ENCODE peak calls at places on chromosome 16, in nine cellular contexts. H, A, F, W, N, O, G, X and L are unnamed samples.

GRCh38 chr16:19722981-19723380 is 4.9 kb downstream of the IQCK start:
- DNase-seq in X (no peak), G (no peak), F (no peak), A (no peak), N (no peak), O (no peak), W (no peak), H (no peak), L (no peak)

GRCh38 chr16:50451951-50452508 is 83.2 kb upstream of the BRD7 start:
- DNase-seq in O (no peak), H (no peak), F (no peak), X (no peak), A (no peak), N (no peak), W (no peak), G (no peak), L (no peak)

GRCh38 chr16:9092963-9093477 is 1.6 kb downstream of the HAPSTR1 start:
- DNase-seq in G (no peak), A (peak), H (peak), F (no peak), X (no peak), O (no peak), N (peak), W (peak), L (peak)

GRCh38 chr16:12113581-12114375 is 137.2 kb downstream of the SNX29 start:
- DNase-seq in N (no peak), G (no peak), F (no peak), O (no peak), W (no peak), A (no peak), H (no peak), X (no peak), L (no peak)

GRCh38 chr16:58492735-58493134 is 7.2 kb upstream of the NDRG4 start:
- DNase-seq in F (no peak), O (no peak), H (no peak), X (no peak), G (no peak), A (no peak), N (no peak), W (no peak), L (no peak)

GRCh38 chr16:3961449-3961849 is 80.9 kb upstream of the CREBBP start:
- DNase-seq in F (no peak), G (no peak), H (no peak), N (no peak), A (no peak), X (no peak), W (no peak), O (no peak), L (peak)

GRCh38 chr16:25064967-25065366 is 46.6 kb upstream of the LCMT1 start:
- DNase-seq in G (no peak), O (no peak), F (no peak), A (no peak), X (no peak), H (peak), W (no peak), N (no peak), L (peak)

GRCh38 chr16:85557976-85558589 is 55.0 kb upstream of the GSE1 start:
- DNase-seq in N (peak), A (no peak), O (no peak), H (no peak), X (no peak), F (no peak), W (peak), G (peak), L (no peak)

GRCh38 chr16:55853114-55853513 is 20.2 kb upstream of the CES1 start:
- DNase-seq in X (no peak), N (no peak), W (no peak), F (no peak), H (no peak), G (no peak), O (no peak), A (no peak), L (no peak)

GRCh38 chr16:4288148-4288921 is 15.5 kb upstream of the TFAP4 start:
- DNase-seq in N (peak), O (peak), G (peak), A (peak), W (peak), F (peak), X (peak), H (peak), L (peak)